ENCODE peak calls at places on chromosomes 11 and 22, in nine cellular contexts. I, V, N, G, E, H, O, Y and T are unnamed samples.

GRCh38 chr11:34233215-34233614 is 124.6 kb downstream of the ABTB2 start:
- DNase-seq in G (no peak), E (no peak), V (no peak), O (no peak), Y (no peak), I (no peak), H (no peak), N (no peak), T (no peak)

GRCh38 chr11:46450846-46451470 is 59.4 kb upstream of the CHRM4 start:
- DNase-seq in O (no peak), N (no peak), G (no peak), E (no peak), H (no peak), Y (no peak), V (no peak), I (no peak), T (peak)

GRCh38 chr11:124108158-124108557 is 7.1 kb upstream of the VWA5A start:
- DNase-seq in N (no peak), Y (no peak), I (peak), O (peak), E (no peak), V (no peak), H (peak), G (no peak), T (peak)

GRCh38 chr11:134761926-134762247 is 349.8 kb upstream of the B3GAT1 start:
- DNase-seq in N (no peak), O (no peak), H (no peak), V (no peak), I (no peak), E (no peak), G (no peak), Y (no peak), T (no peak)

GRCh38 chr11:37811349-37811748 is 1213.3 kb upstream of the RAG2 start:
- DNase-seq in V (no peak), N (no peak), Y (no peak), I (no peak), H (no peak), O (no peak), E (no peak), G (no peak), T (no peak)

GRCh38 chr11:20015101-20015500 is 145.2 kb downstream of the DBX1 start:
- DNase-seq in H (no peak), O (no peak), Y (no peak), V (no peak), E (no peak), N (no peak), I (peak), G (no peak), T (peak)

GRCh38 chr22:31625661-31626426 is 36.2 kb downstream of the PISD start:
- DNase-seq in Y (no peak), G (no peak), I (peak), V (no peak), O (no peak), E (peak), N (no peak), H (no peak), T (no peak)

GRCh38 chr22:39634530-39635399 is 64.2 kb downstream of the CACNA1I start:
- DNase-seq in H (peak), N (no peak), V (no peak), O (peak), Y (peak), E (no peak), I (peak), G (no peak), T (peak)

GRCh38 chr22:49621601-49622210 is 206.0 kb downstream of the BRD1 start:
- DNase-seq in O (no peak), V (no peak), I (no peak), N (no peak), H (no peak), E (peak), G (no peak), Y (no peak), T (no peak)

GRCh38 chr11:67306769-67307544 is 3.6 kb downstream of the SSH3 start:
- DNase-seq in I (no peak), N (no peak), O (no peak), Y (no peak), H (no peak), V (no peak), E (no peak), G (no peak), T (no peak)

GRCh38 chr22:23868580-23868979 is 10.9 kb downstream of the SLC2A11 start:
- DNase-seq in Y (no peak), N (no peak), V (no peak), H (no peak), G (no peak), E (no peak), I (no peak), O (no peak), T (no peak)

GRCh38 chr11:2300290-2300935 is 1.3 kb downstream of the C11orf21 start:
- DNase-seq in Y (no peak), O (no peak), I (no peak), E (peak), N (no peak), V (no peak), G (no peak), H (no peak), T (no peak)

GRCh38 chr22:17957683-17958082 is 66.7 kb downstream of the MICAL3 start:
- DNase-seq in G (no peak), V (no peak), N (no peak), E (no peak), H (no peak), Y (no peak), O (no peak), I (no peak), T (no peak)

GRCh38 chr11:120324932-120325810 is at the start of gene TLCD5:
- DNase-seq in O (peak), V (peak), G (peak), H (peak), Y (peak), I (peak), E (peak), N (no peak), T (peak)

GRCh38 chr22:46360097-46360496 is 24.6 kb downstream of the TRMU start:
- DNase-seq in O (no peak), N (no peak), G (no peak), E (no peak), H (no peak), Y (no peak), I (no peak), V (no peak), T (no peak)

GRCh38 chr11:33997473-33998347 is 53.8 kb upstream of the CAPRIN1 start:
- DNase-seq in I (peak), H (no peak), G (no peak), E (no peak), V (no peak), Y (peak), N (no peak), O (peak), T (peak)

GRCh38 chr11:34977039-34977906 is 60.9 kb downstream of the PDHX start:
- DNase-seq in O (peak), I (peak), V (no peak), N (no peak), Y (no peak), H (peak), E (no peak), G (no peak), T (peak)

GRCh38 chr22:37999236-37999635 is 14.9 kb upstream of the SOX10 start:
- DNase-seq in E (no peak), G (no peak), N (no peak), I (no peak), V (no peak), H (no peak), O (no peak), Y (no peak), T (no peak)

GRCh38 chr11:65436412-65437032 is 13.9 kb downstream of the NEAT1 start:
- DNase-seq in H (peak), G (no peak), O (peak), Y (no peak), V (no peak), E (no peak), I (peak), N (no peak), T (no peak)

GRCh38 chr11:4636136-4636535 is 1.1 kb upstream of the OR51D1 start:
- DNase-seq in O (no peak), V (no peak), N (no peak), H (no peak), G (no peak), I (no peak), E (no peak), Y (no peak), T (no peak)

GRCh38 chr11:65856689-65857499 is 1.1 kb downstream of the CFL1 start:
- DNase-seq in I (peak), H (peak), E (peak), V (peak), G (no peak), O (peak), Y (peak), N (peak), T (peak)

GRCh38 chr11:19365743-19366410 is 125.1 kb upstream of the E2F8 start:
- DNase-seq in V (no peak), E (no peak), O (no peak), G (no peak), N (no peak), H (peak), I (no peak), Y (no peak), T (peak)

GRCh38 chr11:129637473-129637872 is 178.2 kb upstream of the TMEM45B start:
- DNase-seq in G (no peak), Y (no peak), E (no peak), V (no peak), I (no peak), O (peak), H (peak), N (no peak), T (peak)

GRCh38 chr11:30914143-30914762 is 328.1 kb upstream of the MPPED2 start:
- DNase-seq in I (peak), G (peak), N (no peak), H (no peak), Y (peak), E (peak), O (peak), V (no peak), T (peak)

GRCh38 chr11:126891556-126892217 is 108.9 kb downstream of the KIRREL3 start:
- DNase-seq in V (no peak), O (no peak), Y (peak), N (no peak), E (peak), H (no peak), I (peak), G (no peak), T (peak)

GRCh38 chr22:39940757-39941305 is 19.4 kb upstream of the TMA7B start:
- DNase-seq in G (no peak), V (no peak), E (no peak), I (no peak), H (no peak), N (no peak), O (no peak), Y (no peak), T (no peak)

GRCh38 chr11:91731051-91731450 is 493.6 kb upstream of the FAT3 start:
- DNase-seq in H (no peak), G (no peak), Y (no peak), V (no peak), I (no peak), N (no peak), O (no peak), E (no peak), T (no peak)

GRCh38 chr11:22657101-22657694 is 9.2 kb upstream of the GAS2 start:
- DNase-seq in Y (no peak), E (no peak), G (no peak), N (no peak), I (no peak), H (no peak), V (no peak), O (no peak), T (no peak)

GRCh38 chr22:30228509-30229359 is 17.8 kb downstream of the LIF start:
- DNase-seq in H (no peak), E (no peak), G (no peak), O (no peak), Y (peak), N (no peak), V (no peak), I (peak), T (no peak)

GRCh38 chr11:83008581-83008923 is 63.1 kb downstream of the RAB30 start:
- DNase-seq in I (no peak), G (no peak), Y (peak), H (peak), V (no peak), N (no peak), O (peak), E (no peak), T (peak)